ENCODE peak calls at places on chromosome 16, in ten cellular contexts. V is stomach, J is sigmoid colon, H is prostate gland, G is GM23338, U is spleen, A is esophagus muscularis mucosa, R is transverse colon, Z is H1, L is K562. X is an unnamed sample.

GRCh38 chr16:11034005-11034404 is 89.6 kb downstream of the CLEC16A start:
- DNase-seq in V (no peak), J (peak; percentile 84), H (no peak), G (no peak), U (no peak), A (no peak), R (no peak), Z (no peak), L (no peak), X (peak; percentile 40)

GRCh38 chr16:86270696-86271095 is 239.6 kb upstream of the FOXF1 start:
- DNase-seq in V (no peak), J (no peak), H (no peak), G (no peak), U (no peak), A (no peak), R (no peak), Z (no peak), L (no peak), X (no peak)

GRCh38 chr16:20774703-20775362 is 11.0 kb downstream of the ACSM3 start:
- DNase-seq in V (peak; percentile 85), J (no peak), H (peak; percentile 39), G (peak; percentile 92), U (peak; percentile 76), A (peak; percentile 90), R (peak; percentile 68), Z (peak; percentile 80), L (peak; percentile 58), X (peak; percentile 63)

GRCh38 chr16:1103649-1104005 is 7.6 kb upstream of the C1QTNF8 start:
- DNase-seq in V (no peak), J (no peak), H (no peak), G (no peak), U (no peak), A (no peak), R (no peak), Z (no peak), L (no peak), X (no peak)

GRCh38 chr16:85751665-85752501 is 987 bp upstream of the C16orf74 start:
- DNase-seq in V (no peak), J (no peak), H (no peak), G (no peak), U (no peak), A (no peak), R (no peak), Z (peak; percentile 34), L (no peak), X (no peak)

GRCh38 chr16:85612191-85612800 is 826 bp upstream of the GSE1 start:
- DNase-seq in V (peak; percentile 88), J (peak; percentile 89), H (peak; percentile 87), G (no peak), U (peak; percentile 83), A (no peak), R (peak; percentile 87), Z (no peak), L (no peak), X (peak; percentile 91)

GRCh38 chr16:12245088-12245922 is 268.8 kb downstream of the SNX29 start:
- DNase-seq in V (no peak), J (no peak), H (no peak), G (no peak), U (no peak), A (no peak), R (no peak), Z (no peak), L (no peak), X (no peak)

GRCh38 chr16:76164970-76165558 is 112.1 kb upstream of the CNTNAP4 start:
- DNase-seq in V (no peak), J (no peak), H (no peak), G (no peak), U (no peak), A (no peak), R (no peak), Z (no peak), L (no peak), X (no peak)

GRCh38 chr16:27980919-27981670 is 82.4 kb downstream of the GSG1L start:
- DNase-seq in V (no peak), J (no peak), H (no peak), G (no peak), U (peak; percentile 38), A (no peak), R (no peak), Z (no peak), L (no peak), X (no peak)

GRCh38 chr16:3938843-3939624 is 58.5 kb upstream of the CREBBP start:
- DNase-seq in V (peak; percentile 40), J (peak; percentile 76), H (no peak), G (peak; percentile 90), U (peak; percentile 88), A (no peak), R (peak; percentile 30), Z (peak; percentile 86), L (peak; percentile 86), X (peak; percentile 45)
- H3K4me3 ChIP-seq in V (peak overlapping the region; percentile 49), J (peak overlapping the region; percentile 34), H (peak overlapping the region; percentile 20), G (peak overlapping the region; percentile 52), U (peak overlapping the region; percentile 27), A (peak overlapping the region; percentile 59), R (peak overlapping the region; percentile 47), Z (peak overlapping the region; percentile 50), L (no peak overlapping the region), X (peak overlapping the region; percentile 58)

DNA sequence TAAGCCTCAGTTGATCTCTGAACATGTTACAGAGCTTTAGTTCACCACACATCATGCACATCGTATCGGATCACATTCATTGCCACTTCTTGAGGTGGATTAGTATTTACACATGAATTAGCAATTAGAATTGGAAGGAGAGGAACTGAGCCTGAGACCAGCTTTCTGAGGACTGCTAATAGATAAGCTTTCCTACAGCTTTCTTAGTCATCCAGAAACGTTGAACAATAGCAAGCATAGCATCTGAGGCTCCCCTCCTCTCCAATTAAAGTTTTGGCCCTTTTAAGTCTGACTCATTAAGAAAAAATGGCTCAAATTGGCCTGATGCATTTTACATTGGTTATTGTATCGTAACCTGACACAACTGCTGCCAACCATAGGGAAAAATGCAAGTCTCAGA is 1130.4 kb downstream of the CDH8 start:
- DNase-seq in V (no peak), J (no peak), H (no peak), G (no peak), U (no peak), A (no peak), R (no peak), Z (no peak), L (no peak), X (no peak)
- TF ChIP-seq POLR2AphosphoS5 in V (no peak), J (no peak), H (no peak), G (no peak), U (no peak), A (no peak), R (no peak), Z (no peak), L (no peak), X (no peak)

DNA sequence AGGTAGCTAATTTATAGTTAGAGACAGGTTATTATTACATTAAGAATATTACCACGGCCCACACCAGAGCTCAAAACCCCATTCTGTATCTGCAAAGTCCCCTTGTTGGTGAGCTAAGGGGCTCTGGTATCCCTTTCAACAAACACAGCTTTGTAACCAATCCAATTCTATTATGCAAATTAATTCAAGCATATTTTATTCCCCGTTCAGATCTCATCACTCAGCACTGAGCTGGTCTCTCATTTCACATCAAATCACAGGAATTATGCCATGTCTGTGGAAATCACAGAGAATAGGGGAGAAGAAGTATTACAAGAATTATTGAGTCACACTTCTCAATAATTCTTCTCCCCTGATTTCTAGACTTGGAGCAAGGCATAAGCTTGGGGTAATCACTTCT is 111.7 kb downstream of the CDH11 start:
- DNase-seq in V (no peak), J (no peak), H (no peak), G (no peak), U (no peak), A (no peak), R (no peak), Z (no peak), L (no peak), X (no peak)
- H3K4me3 ChIP-seq in V (no peak overlapping the region), J (no peak overlapping the region), H (no peak overlapping the region), G (no peak overlapping the region), U (no peak overlapping the region), A (no peak overlapping the region), R (no peak overlapping the region), Z (no peak overlapping the region), L (no peak overlapping the region), X (no peak overlapping the region)

GRCh38 chr16:30658731-30659506 is 688 bp downstream of the FBRS start:
- DNase-seq in V (peak; percentile 73), J (peak; percentile 94), H (peak; percentile 87), G (peak; percentile 94), U (peak; percentile 95), A (peak; percentile 96), R (no peak), Z (peak; percentile 82), L (peak; percentile 75), X (no peak)

GRCh38 chr16:30662449-30662848 is 4.2 kb downstream of the FBRS start:
- DNase-seq in V (no peak), J (no peak), H (no peak), G (no peak), U (peak; percentile 74), A (no peak), R (no peak), Z (no peak), L (peak; percentile 10), X (no peak)

GRCh38 chr16:30659507-30660423 is 1.5 kb downstream of the FBRS start:
- DNase-seq in V (no peak), J (peak; percentile 78), H (peak; percentile 49), G (peak; percentile 43), U (peak; percentile 94), A (no peak), R (peak; percentile 46), Z (no peak), L (peak; percentile 66), X (peak; percentile 45)

GRCh38 chr16:30663038-30663437 is 4.8 kb downstream of the FBRS start:
- DNase-seq in V (no peak), J (no peak), H (no peak), G (no peak), U (no peak), A (no peak), R (no peak), Z (no peak), L (no peak), X (no peak)

GRCh38 chr16:30660424-30661251 is 2.4 kb downstream of the FBRS start:
- DNase-seq in V (no peak), J (no peak), H (no peak), G (no peak), U (peak; percentile 83), A (no peak), R (peak; percentile 87), Z (no peak), L (peak; percentile 9), X (no peak)
- TF ChIP-seq POLR2AphosphoS5 in V (no peak), J (no peak), H (no peak), G (no peak), U (peak; percentile 24), A (no peak), R (peak; percentile 68), Z (no peak), L (no peak), X (no peak)

DNA sequence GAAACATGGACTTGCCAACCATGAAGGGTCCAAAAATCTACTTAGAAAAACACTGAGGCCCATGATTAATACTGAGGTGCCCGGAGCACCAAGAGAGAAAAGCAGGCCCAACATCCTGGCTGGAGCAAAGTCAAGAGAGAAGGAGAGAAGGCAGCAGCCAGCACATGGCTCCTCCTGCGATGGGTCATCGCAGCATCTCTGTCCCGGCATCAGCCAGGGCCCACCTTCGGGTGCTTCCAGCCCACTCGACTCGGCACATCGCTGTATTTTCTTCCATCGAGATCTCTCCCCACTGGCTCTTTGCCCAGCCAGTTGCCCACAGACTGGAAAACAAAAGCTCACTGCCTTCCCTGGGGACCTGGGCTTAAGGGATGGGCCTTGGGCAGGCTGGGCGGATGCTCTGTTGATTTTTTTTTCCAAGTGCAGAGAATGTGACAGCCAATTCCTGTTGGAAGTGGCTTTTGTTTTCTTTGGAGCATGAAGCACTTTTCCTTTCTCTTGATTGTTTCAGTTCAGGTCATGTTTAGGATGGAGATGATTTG is 58.1 kb downstream of the CYB5B start:
- DNase-seq in V (peak; percentile 37), J (peak; percentile 74), H (peak; percentile 21), G (no peak), U (no peak), A (no peak), R (no peak), Z (no peak), L (no peak), X (peak; percentile 64)
- H3K4me3 ChIP-seq in V (no peak overlapping the region), J (no peak overlapping the region), H (no peak overlapping the region), G (no peak overlapping the region), U (no peak overlapping the region), A (peak overlapping the region; percentile 20), R (no peak overlapping the region), Z (no peak overlapping the region), L (no peak overlapping the region), X (peak overlapping the region; percentile 38)

X was measured in breast epithelium.